ENCODE peak calls at places on chromosomes 1 and 21, in eight cellular contexts. Z, B, E, G, V, O, I and H are unnamed samples.

GRCh38 chr1:244048566-244049141 is 2.4 kb upstream of the ZBTB18 start:
- DNase-seq in I (no peak), E (no peak), B (no peak), G (no peak), O (no peak), Z (peak; percentile 47), V (no peak), H (no peak)

GRCh38 chr1:184158911-184159701 is 107.6 kb downstream of the TSEN15 start:
- DNase-seq in E (no peak), B (no peak), G (no peak), Z (no peak), O (peak; percentile 27), I (no peak), V (peak; percentile 35), H (no peak)

GRCh38 chr1:28518000-28518744 is 12.3 kb downstream of the RCC1 start:
- DNase-seq in E (peak; percentile 85), Z (peak; percentile 94), O (peak; percentile 94), G (peak; percentile 90), I (no peak), B (peak; percentile 48), V (peak; percentile 89), H (peak; percentile 93)

GRCh38 chr1:41714613-41715389 is 203.9 kb downstream of the HIVEP3 start:
- DNase-seq in V (no peak), I (no peak), B (no peak), E (peak; percentile 28), O (peak; percentile 34), Z (no peak), G (peak; percentile 40), H (no peak)

GRCh38 chr1:221509575-221510360 is 232.1 kb downstream of the DUSP10 start:
- DNase-seq in Z (no peak), G (no peak), B (no peak), O (no peak), I (no peak), V (no peak), E (no peak), H (no peak)

GRCh38 chr1:7549277-7549676 is 221.8 kb upstream of the VAMP3 start:
- DNase-seq in B (peak; percentile 71), Z (no peak), G (peak; percentile 82), I (peak; percentile 91), V (peak; percentile 87), E (peak; percentile 61), O (peak; percentile 79), H (no peak)

GRCh38 chr21:34198232-34199120 is 125.1 kb downstream of the MRPS6 start:
- DNase-seq in E (no peak), G (no peak), I (no peak), Z (peak; percentile 22), B (no peak), O (no peak), V (no peak), H (no peak)

GRCh38 chr1:209710837-209711236 is 6.2 kb downstream of the HSD11B1 start:
- DNase-seq in B (no peak), E (no peak), I (no peak), Z (no peak), V (no peak), O (no peak), G (peak; percentile 33), H (no peak)

GRCh38 chr21:35980821-35981220 is 79.5 kb downstream of the SETD4 start:
- DNase-seq in V (no peak), O (no peak), G (no peak), I (no peak), B (no peak), E (no peak), Z (no peak), H (no peak)

GRCh38 chr1:156394082-156394481 is 25.1 kb downstream of the RHBG start:
- DNase-seq in Z (no peak), O (no peak), E (no peak), B (no peak), V (no peak), I (no peak), G (no peak), H (no peak)

GRCh38 chr1:245056913-245057312 is 97.9 kb upstream of the KIF26B start:
- DNase-seq in V (no peak), G (no peak), Z (no peak), B (no peak), O (no peak), E (no peak), I (no peak), H (no peak)

GRCh38 chr1:109806733-109807397 is 43.1 kb upstream of the EPS8L3 start:
- DNase-seq in E (no peak), G (no peak), V (no peak), I (no peak), O (no peak), B (no peak), Z (no peak), H (no peak)

GRCh38 chr1:17441265-17441992 is 2.0 kb upstream of the RCC2 start:
- DNase-seq in G (peak; percentile 63), O (peak; percentile 64), V (peak; percentile 38), B (peak; percentile 47), E (peak; percentile 91), Z (peak; percentile 58), I (peak; percentile 67), H (peak; percentile 71)

GRCh38 chr1:34787461-34788420 is 5.1 kb upstream of the GJA4 start:
- DNase-seq in O (peak; percentile 52), Z (peak; percentile 18), V (no peak), E (peak; percentile 29), I (no peak), B (no peak), G (no peak), H (no peak)

GRCh38 chr1:185215911-185216310 is 58.9 kb downstream of the SWT1 start:
- DNase-seq in G (no peak), B (no peak), E (no peak), Z (no peak), V (no peak), O (peak; percentile 45), I (no peak), H (no peak)

GRCh38 chr1:94045465-94046056 is 75.4 kb downstream of the ABCA4 start:
- DNase-seq in B (peak; percentile 92), E (peak; percentile 99), I (peak; percentile 91), V (peak; percentile 94), G (peak; percentile 98), O (peak; percentile 98), Z (no peak), H (peak; percentile 92)
- H3K4me3 ChIP-seq in B (no peak overlapping the region), E (no peak overlapping the region), I (no peak overlapping the region), V (peak overlapping the region; percentile 57), G (no peak overlapping the region), O (peak overlapping the region; percentile 36), Z (no peak overlapping the region), H (no peak overlapping the region)

GRCh38 chr21:39385299-39386145 is 36.6 kb upstream of the HMGN1 start:
- DNase-seq in O (peak; percentile 82), G (peak; percentile 80), Z (no peak), I (no peak), E (peak; percentile 81), B (peak; percentile 33), V (no peak), H (peak; percentile 52)
- H3K4me3 ChIP-seq in O (peak overlapping the region; percentile 53), G (peak overlapping the region; percentile 27), Z (no peak overlapping the region), I (no peak overlapping the region), E (peak overlapping the region; percentile 58), B (peak overlapping the region; percentile 20), V (peak overlapping the region; percentile 75), H (no peak overlapping the region)

GRCh38 chr1:59485171-59485570 is 188.3 kb downstream of the FGGY start:
- DNase-seq in V (no peak), B (no peak), Z (no peak), O (no peak), I (no peak), G (no peak), E (no peak), H (no peak)

GRCh38 chr1:59487335-59488031 is 190.6 kb downstream of the FGGY start:
- DNase-seq in Z (no peak), V (no peak), E (peak; percentile 59), G (peak; percentile 22), I (no peak), O (peak; percentile 86), B (no peak), H (no peak)

GRCh38 chr1:59484090-59484489 is 187.2 kb downstream of the FGGY start:
- DNase-seq in E (peak; percentile 94), O (peak; percentile 91), I (peak; percentile 41), V (peak; percentile 86), Z (no peak), G (peak; percentile 90), B (peak; percentile 78), H (peak; percentile 52)

GRCh38 chr1:59485949-59486348 is 189.1 kb downstream of the FGGY start:
- DNase-seq in Z (no peak), E (peak; percentile 6), I (no peak), G (no peak), B (no peak), O (no peak), V (no peak), H (no peak)

DNA sequence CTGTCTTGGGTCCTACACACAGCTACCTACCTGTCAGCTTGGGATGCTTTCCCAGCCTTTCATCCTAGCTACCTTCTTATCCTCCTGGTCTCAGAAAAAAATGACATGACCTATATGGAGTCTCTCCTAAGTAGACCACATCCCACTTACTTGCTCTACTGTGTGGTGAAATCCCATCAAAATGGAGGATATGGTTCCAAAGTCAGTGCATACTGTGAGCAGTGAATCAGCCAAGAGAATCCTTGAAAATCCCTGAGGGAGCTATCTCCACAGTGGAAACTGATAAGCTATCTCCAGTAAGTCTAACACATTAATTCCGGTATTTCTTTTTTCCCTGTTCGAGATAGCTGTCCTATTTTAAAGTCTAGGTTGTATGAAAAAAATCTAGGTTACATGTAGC is 189.7 kb downstream of the FGGY start:
- DNase-seq in V (no peak), Z (no peak), E (peak; percentile 77), I (no peak), O (no peak), B (no peak), G (no peak), H (no peak)
- H3K4me3 ChIP-seq in V (no peak overlapping the region), Z (no peak overlapping the region), E (no peak overlapping the region), I (no peak overlapping the region), O (no peak overlapping the region), B (no peak overlapping the region), G (no peak overlapping the region), H (no peak overlapping the region)

DNA sequence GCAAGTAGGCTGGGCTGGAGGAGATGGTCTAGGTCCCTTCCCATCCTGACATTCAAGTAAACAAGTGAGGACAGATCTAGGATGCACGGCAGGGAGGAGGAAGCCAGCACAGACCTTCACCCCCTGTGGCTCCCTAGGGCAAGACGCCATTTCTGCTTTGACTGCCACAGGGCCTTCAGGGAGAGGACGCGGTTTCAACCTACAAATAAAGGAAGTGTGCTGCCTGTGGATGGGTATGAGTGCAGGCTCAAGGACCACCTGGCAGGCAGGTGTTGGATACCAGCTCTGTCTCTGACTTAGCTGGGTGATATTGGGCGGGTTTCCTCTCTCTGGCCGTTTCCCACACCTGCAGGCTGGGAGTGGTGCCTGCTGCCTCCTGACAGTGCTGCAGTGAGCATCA is 16.2 kb downstream of the SLC2A1 start:
- DNase-seq in B (no peak), E (no peak), O (no peak), I (no peak), V (no peak), Z (peak; percentile 91), G (no peak), H (no peak)
- H3K4me3 ChIP-seq in B (no peak overlapping the region), E (no peak overlapping the region), O (no peak overlapping the region), I (peak overlapping the region; percentile 43), V (no peak overlapping the region), Z (peak overlapping the region; percentile 30), G (no peak overlapping the region), H (peak overlapping the region; percentile 18)

GRCh38 chr1:199859525-199859924 is 168.0 kb upstream of the NR5A2 start:
- DNase-seq in G (peak; percentile 55), O (peak; percentile 89), I (no peak), E (peak; percentile 42), B (peak; percentile 23), V (peak; percentile 86), Z (peak; percentile 1), H (peak; percentile 83)
- H3K4me3 ChIP-seq in G (no peak overlapping the region), O (peak overlapping the region; percentile 29), I (no peak overlapping the region), E (no peak overlapping the region), B (no peak overlapping the region), V (no peak overlapping the region), Z (no peak overlapping the region), H (no peak overlapping the region)